ENCODE peak calls at places on chromosomes 5 and 9, in six cellular contexts. K is skeletal muscle cell; A is GM12878; X is head of caudate nucleus; Z is CD8-positive, alpha-beta memory T cell; I is activated CD8-positive, alpha-beta memory T cell treated with anti-CD3 and anti-CD28 coated beads for 4 hours. H is an unnamed sample.

GRCh38 chr5:144144956-144145751 is 25.3 kb downstream of the YIPF5 start:
- DNase-seq in X (no peak), I (no peak), Z (no peak), K (peak), A (no peak), H (no peak)

GRCh38 chr9:76718166-76718565 is 46.1 kb upstream of the PCA3 start:
- DNase-seq in A (no peak), Z (no peak), X (no peak), I (no peak), K (no peak), H (no peak)

GRCh38 chr9:36386396-36386795 is 13.7 kb downstream of the RNF38 start:
- DNase-seq in Z (no peak), I (no peak), A (no peak), X (no peak), K (no peak), H (no peak)

GRCh38 chr9:126532019-126532462 is 81.7 kb upstream of the LMX1B start:
- DNase-seq in X (no peak), Z (no peak), K (no peak), I (no peak), A (no peak), H (no peak)

GRCh38 chr9:127158995-127159801 is 36.8 kb upstream of the ANGPTL2 start:
- DNase-seq in Z (no peak), X (peak), K (no peak), A (no peak), I (no peak), H (peak)

GRCh38 chr9:104798209-104798995 is 34.5 kb downstream of the NIPSNAP3B start:
- DNase-seq in A (no peak), I (no peak), K (no peak), Z (no peak), X (no peak), H (no peak)

GRCh38 chr9:8782237-8782636 is 982.7 kb upstream of the DMAC1 start:
- DNase-seq in I (no peak), K (no peak), Z (no peak), A (no peak), X (no peak), H (no peak)

GRCh38 chr9:94780516-94780950 is 54.0 kb downstream of the AOPEP start:
- DNase-seq in A (no peak), Z (no peak), K (no peak), X (no peak), I (no peak), H (no peak)

GRCh38 chr5:44089419-44090125 is 299.6 kb downstream of the FGF10 start:
- DNase-seq in A (no peak), I (no peak), X (no peak), Z (no peak), K (no peak), H (no peak)

GRCh38 chr5:150184990-150185952 is 4.6 kb upstream of the SLC6A7 start:
- DNase-seq in K (no peak), I (no peak), Z (no peak), A (no peak), X (no peak), H (no peak)

GRCh38 chr5:81014348-81014747 is 54.2 kb downstream of the RASGRF2 start:
- DNase-seq in A (no peak), K (no peak), I (no peak), X (no peak), Z (no peak), H (no peak)

GRCh38 chr9:74858753-74859414 is 28.8 kb downstream of the TRPM6 start:
- DNase-seq in Z (no peak), X (no peak), I (no peak), K (no peak), A (no peak), H (no peak)

GRCh38 chr5:25540628-25541027 is 895.9 kb upstream of the CDH10 start:
- DNase-seq in I (no peak), Z (no peak), K (no peak), A (no peak), X (no peak), H (no peak)

GRCh38 chr5:140240987-140241706 is 61.8 kb downstream of the PFDN1 start:
- DNase-seq in I (no peak), Z (no peak), K (peak), A (no peak), X (peak), H (peak)

GRCh38 chr5:37839441-37840035 is 303 bp downstream of the GDNF start:
- DNase-seq in K (no peak), A (no peak), X (peak), I (no peak), Z (no peak), H (no peak)

H was measured in AG09309.